ENCODE peak calls at places on chromosomes 6 and 20, in five cellular contexts. I, P, M, E and V are unnamed samples. For H3K4me1, the result is how much of the 10 kb centered on the place peaks cover.

GRCh38 chr20:11822116-11822794 is 95.4 kb upstream of the BTBD3 start:
- DNase-seq in I (no peak), P (no peak), M (no peak), E (no peak), V (no peak)

GRCh38 chr6:155077784-155078183 is 82.7 kb downstream of the TIAM2 start:
- DNase-seq in I (no peak), P (no peak), M (no peak), E (no peak), V (no peak)

GRCh38 chr20:45976132-45976531 is 4.1 kb upstream of the ZNF335 start:
- DNase-seq in I (no peak), P (peak), M (no peak), E (no peak), V (no peak)

GRCh38 chr20:23668477-23668951 is 20.3 kb downstream of the CST4 start:
- DNase-seq in I (peak), P (peak), M (peak), E (peak), V (peak)

GRCh38 chr6:28606424-28607391 is 81.0 kb downstream of the GPX5 start:
- DNase-seq in I (peak), P (peak), M (peak), E (peak), V (peak)

GRCh38 chr6:17905611-17906592 is 81.5 kb downstream of the KIF13A start:
- DNase-seq in I (no peak), P (no peak), M (no peak), E (no peak), V (no peak)

GRCh38 chr20:59102722-59103415 is 60.3 kb upstream of the PRELID3B start:
- DNase-seq in I (no peak), P (no peak), M (no peak), E (no peak), V (no peak)

GRCh38 chr6:155038104-155038503 is 43.0 kb downstream of the TIAM2 start:
- DNase-seq in I (no peak), P (no peak), M (no peak), E (no peak), V (no peak)

GRCh38 chr6:136067731-136068341 is 182.3 kb downstream of the MTFR2 start:
- DNase-seq in I (no peak), P (no peak), M (peak), E (peak), V (no peak)

GRCh38 chr6:47698342-47698787 is at the start of gene ADGRF4:
- DNase-seq in I (peak), P (peak), M (peak), E (no peak), V (peak)

GRCh38 chr20:41178495-41178894 is 41.2 kb downstream of the PLCG1 start:
- DNase-seq in I (no peak), P (no peak), M (no peak), E (no peak), V (no peak)

GRCh38 chr20:38221041-38221589 is 39.4 kb downstream of the KIAA1755 start:
- DNase-seq in I (peak), P (peak), M (peak), E (peak), V (no peak)

GRCh38 chr20:47654370-47654769 is 130.9 kb downstream of the SULF2 start:
- DNase-seq in I (no peak), P (no peak), M (peak), E (no peak), V (no peak)

GRCh38 chr20:43360016-43360415 is 97.7 kb upstream of the SRSF6 start:
- DNase-seq in I (no peak), P (no peak), M (no peak), E (no peak), V (no peak)

GRCh38 chr20:54078296-54078695 is 7.9 kb upstream of the BCAS1 start:
- DNase-seq in I (no peak), P (no peak), M (no peak), E (no peak), V (no peak)

GRCh38 chr20:25437153-25437581 is 29.7 kb downstream of the GINS1 start:
- DNase-seq in I (no peak), P (no peak), M (peak), E (no peak), V (no peak)

GRCh38 chr20:63070771-63071540 is 64.2 kb upstream of the BHLHE23 start:
- DNase-seq in I (no peak), P (no peak), M (no peak), E (no peak), V (no peak)

DNA sequence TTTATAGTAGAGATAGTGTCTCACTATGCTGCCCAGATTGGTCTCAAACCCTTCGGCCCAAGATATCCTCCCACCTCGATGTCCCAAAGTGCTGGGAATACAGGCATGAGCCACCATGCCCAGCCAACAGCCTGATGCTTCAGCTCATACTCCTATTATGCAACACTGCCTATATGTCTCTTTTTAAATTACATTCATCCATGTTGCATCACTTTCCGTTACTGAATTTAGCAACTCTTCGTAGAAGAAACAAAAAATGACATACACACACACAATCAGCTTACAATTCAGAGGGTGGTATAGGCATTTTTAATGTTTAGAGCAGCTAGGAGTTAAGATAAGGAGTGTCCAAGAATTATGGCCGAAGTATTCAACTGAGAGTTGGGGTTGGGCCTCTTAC is 61.8 kb upstream of the BMP5 start:
- DNase-seq in I (no peak), P (no peak), M (no peak), E (no peak), V (no peak)
- TF ChIP-seq REST in I (no peak), P (no peak), M (no peak), E (no peak), V (no peak)

GRCh38 chr6:25329156-25329555 is 50.0 kb downstream of the CARMIL1 start:
- DNase-seq in I (no peak), P (no peak), M (no peak), E (no peak), V (no peak)
- H3K4me1 ChIP-seq in I (under half), P (under half), M (half or more), E (under half), V (under half)

DNA sequence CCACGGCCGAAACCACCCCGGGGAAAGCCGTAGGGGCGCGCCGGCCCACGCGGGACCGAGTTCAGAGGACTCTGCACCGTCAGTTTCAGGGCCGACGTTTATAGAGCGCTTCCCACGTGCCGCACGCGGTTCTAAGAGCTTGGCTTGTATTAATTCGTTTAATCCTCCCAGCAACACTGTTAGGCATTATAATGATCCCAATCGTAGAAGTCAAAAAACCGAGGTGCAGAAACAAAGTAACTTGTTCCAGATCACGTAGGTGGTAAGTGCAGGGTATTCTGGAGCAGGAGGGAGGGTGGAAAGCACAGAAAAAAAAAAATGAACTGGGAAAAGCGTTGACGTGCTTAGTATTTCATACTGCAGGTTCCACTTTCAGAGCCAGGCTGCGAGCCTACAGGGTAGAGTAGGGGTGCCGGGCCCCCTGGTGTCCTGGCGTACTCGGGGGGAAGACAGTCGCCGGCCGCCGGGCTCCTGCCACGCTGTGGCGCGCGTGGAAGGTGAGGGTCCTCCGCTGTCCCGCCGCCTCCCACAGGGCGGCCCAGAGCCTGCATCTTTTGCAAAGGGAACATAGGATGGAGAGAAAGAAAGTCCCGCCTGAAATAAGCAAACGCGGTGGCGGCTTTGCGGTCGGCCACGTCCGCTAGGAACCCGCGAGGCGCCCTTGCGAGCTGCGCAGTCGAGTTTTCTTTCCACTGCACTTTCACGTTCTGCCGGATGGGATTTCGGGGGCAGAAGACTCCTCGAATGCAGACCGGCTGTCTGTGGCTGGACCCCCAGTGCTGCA is 10.2 kb upstream of the FOXF2 start:
- DNase-seq in I (no peak), P (no peak), M (no peak), E (no peak), V (no peak)
- TF ChIP-seq REST in I (no peak), P (no peak), M (no peak), E (no peak), V (no peak)

DNA sequence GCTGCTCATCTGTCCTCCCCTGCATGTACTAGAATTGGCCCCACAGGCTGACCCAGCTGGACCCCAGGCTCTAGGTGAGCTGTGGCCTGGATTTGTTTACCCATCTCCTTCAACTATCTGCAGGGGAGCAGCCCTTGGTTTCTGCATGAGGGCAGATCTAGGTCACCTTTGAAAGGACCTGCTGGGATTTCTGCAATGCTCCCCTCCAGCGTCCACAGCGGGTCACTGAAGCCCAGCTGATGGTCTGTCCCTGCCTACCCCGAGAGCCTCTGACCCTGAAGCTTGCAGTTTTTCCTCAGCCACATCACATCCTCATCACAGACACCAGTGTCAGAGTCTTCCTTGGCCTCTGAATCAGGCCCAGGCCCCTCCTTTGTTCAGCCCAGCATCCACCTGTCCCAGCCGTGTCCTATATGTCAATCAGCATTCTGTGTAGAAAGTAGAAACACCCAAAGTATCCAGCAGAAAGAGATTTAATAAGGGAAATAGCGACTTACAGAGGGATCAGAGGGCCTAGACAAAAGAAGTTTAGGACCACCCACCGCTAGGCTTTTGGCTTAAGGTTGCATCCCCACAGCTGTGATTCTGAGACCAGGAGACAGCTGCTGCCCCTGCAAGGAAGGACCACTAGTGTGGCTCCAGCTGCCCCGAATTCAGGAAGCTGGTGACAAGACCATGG is 243.1 kb downstream of the LRFN2 start:
- DNase-seq in I (no peak), P (no peak), M (no peak), E (no peak), V (no peak)
- H3K4me1 ChIP-seq in I (under half), P (under half), M (under half), E (under half), V (under half)

GRCh38 chr20:57439993-57440392 is 48.8 kb downstream of the RBM38 start:
- DNase-seq in I (no peak), P (no peak), M (no peak), E (no peak), V (no peak)

GRCh38 chr20:57442160-57442887 is 51.1 kb downstream of the RBM38 start:
- DNase-seq in I (no peak), P (no peak), M (no peak), E (no peak), V (no peak)

GRCh38 chr20:57441510-57442154 is 50.4 kb downstream of the RBM38 start:
- DNase-seq in I (no peak), P (no peak), M (no peak), E (no peak), V (no peak)

GRCh38 chr20:57439432-57439831 is 48.2 kb downstream of the RBM38 start:
- DNase-seq in I (no peak), P (no peak), M (no peak), E (no peak), V (no peak)

GRCh38 chr20:57440678-57441509 is 49.7 kb downstream of the RBM38 start:
- DNase-seq in I (no peak), P (no peak), M (peak), E (no peak), V (no peak)
- TF ChIP-seq REST in I (no peak), P (no peak), M (no peak), E (no peak), V (no peak)